ENCODE peak calls at places on chromosome 5, in eight cellular contexts. M is H9, N is heart left ventricle, K is dorsolateral prefrontal cortex, E is stromal cell of bone marrow, W is NCI-H2107, O is ovary, D is activated T-cell treated with anti-CD3 and anti-CD28 coated beads for 1 hour. J is an unnamed sample.

GRCh38 chr5:112921031-112921832 is 795 bp downstream of the REEP5 start:
- DNase-seq in M (peak), N (peak), K (peak), E (no peak), W (no peak), O (peak), D (peak), J (peak)

GRCh38 chr5:9284781-9285307 is 261.0 kb downstream of the SEMA5A start:
- DNase-seq in M (no peak), N (peak), K (no peak), E (peak), W (no peak), O (no peak), D (no peak), J (no peak)

GRCh38 chr5:77943851-77944250 is 167.7 kb upstream of the TBCA start:
- DNase-seq in M (no peak), N (no peak), K (no peak), E (no peak), W (no peak), O (no peak), D (no peak), J (no peak)

GRCh38 chr5:154249786-154250185 is 59.3 kb downstream of the GALNT10 start:
- DNase-seq in M (no peak), N (no peak), K (no peak), E (no peak), W (no peak), O (no peak), D (no peak), J (no peak)

GRCh38 chr5:138354926-138355378 is 2.5 kb downstream of the KDM3B start:
- DNase-seq in M (peak), N (no peak), K (no peak), E (peak), W (no peak), O (no peak), D (no peak), J (no peak)

GRCh38 chr5:172179032-172179989 is 8.7 kb downstream of the STK10 start:
- DNase-seq in M (peak), N (peak), K (no peak), E (no peak), W (no peak), O (no peak), D (no peak), J (no peak)

GRCh38 chr5:159965031-159965837 is 43.7 kb upstream of the TTC1 start:
- DNase-seq in M (peak), N (peak), K (peak), E (peak), W (no peak), O (peak), D (no peak), J (peak)

GRCh38 chr5:157182143-157182757 is 1.6 kb downstream of the ITK start:
- DNase-seq in M (no peak), N (no peak), K (no peak), E (no peak), W (no peak), O (no peak), D (no peak), J (no peak)

GRCh38 chr5:33588654-33589372 is 148.0 kb downstream of the TARS1 start:
- DNase-seq in M (peak), N (no peak), K (no peak), E (no peak), W (no peak), O (no peak), D (peak), J (no peak)

J was measured in lower lobe of right lung.